ENCODE peak calls at places on chromosomes 2 and 18, in nine cellular contexts. L, F, T, P, B, H, R, E and J are unnamed samples.

GRCh38 chr2:45000921-45001628 is 8.2 kb downstream of the SIX2 start:
- DNase-seq in L (no peak), F (no peak), T (peak), P (no peak), B (peak), H (no peak), R (peak), E (peak), J (no peak)

GRCh38 chr2:166651080-166651675 is 157.1 kb upstream of the SCN7A start:
- DNase-seq in L (no peak), F (no peak), T (no peak), P (no peak), B (no peak), H (no peak), R (no peak), E (peak), J (no peak)

GRCh38 chr2:9178110-9178904 is 28.3 kb upstream of the ASAP2 start:
- DNase-seq in L (peak), F (no peak), T (no peak), P (no peak), B (no peak), H (peak), R (no peak), E (peak), J (no peak)

GRCh38 chr2:235206980-235207579 is 255.3 kb downstream of the SH3BP4 start:
- DNase-seq in L (no peak), F (no peak), T (peak), P (no peak), B (no peak), H (no peak), R (no peak), E (no peak), J (no peak)

GRCh38 chr2:8684885-8685696 is 3.2 kb downstream of the ID2 start:
- DNase-seq in L (peak), F (no peak), T (peak), P (peak), B (peak), H (peak), R (peak), E (peak), J (peak)

GRCh38 chr2:207746131-207746530 is 23.6 kb downstream of the FZD5 start:
- DNase-seq in L (peak), F (peak), T (no peak), P (peak), B (peak), H (peak), R (peak), E (peak), J (peak)

GRCh38 chr2:8086796-8087479 is 594.9 kb upstream of the ID2 start:
- DNase-seq in L (peak), F (peak), T (no peak), P (no peak), B (no peak), H (no peak), R (no peak), E (peak), J (no peak)

GRCh38 chr18:11518788-11519685 is 90.4 kb upstream of the SLC35G4 start:
- DNase-seq in L (peak), F (no peak), T (no peak), P (peak), B (peak), H (peak), R (peak), E (peak), J (no peak)

GRCh38 chr2:205545971-205546370 is 136.3 kb upstream of the NRP2 start:
- DNase-seq in L (no peak), F (no peak), T (no peak), P (no peak), B (no peak), H (no peak), R (no peak), E (no peak), J (no peak)

GRCh38 chr2:211367711-211368110 is 811.3 kb downstream of the CPS1 start:
- DNase-seq in L (peak), F (no peak), T (no peak), P (no peak), B (no peak), H (no peak), R (no peak), E (peak), J (no peak)

GRCh38 chr18:8107426-8107825 is 501.8 kb upstream of the RAB12 start:
- DNase-seq in L (no peak), F (no peak), T (no peak), P (no peak), B (no peak), H (no peak), R (no peak), E (no peak), J (no peak)

GRCh38 chr2:70070557-70071268 is 16.6 kb upstream of the PCBP1 start:
- DNase-seq in L (peak), F (peak), T (no peak), P (peak), B (peak), H (peak), R (peak), E (peak), J (no peak)

GRCh38 chr2:204321910-204322765 is 223.1 kb upstream of the PARD3B start:
- DNase-seq in L (peak), F (no peak), T (no peak), P (no peak), B (no peak), H (no peak), R (no peak), E (peak), J (no peak)

GRCh38 chr2:45119855-45120254 is 110.6 kb upstream of the SIX2 start:
- DNase-seq in L (peak), F (peak), T (no peak), P (no peak), B (no peak), H (no peak), R (no peak), E (peak), J (no peak)

GRCh38 chr2:132662742-132663141 is 7.3 kb downstream of the LYPD1 start:
- DNase-seq in L (no peak), F (peak), T (no peak), P (no peak), B (no peak), H (no peak), R (no peak), E (no peak), J (no peak)

GRCh38 chr2:225120175-225120574 is 77.9 kb upstream of the DOCK10 start:
- DNase-seq in L (peak), F (no peak), T (no peak), P (no peak), B (no peak), H (no peak), R (no peak), E (peak), J (no peak)

DNA sequence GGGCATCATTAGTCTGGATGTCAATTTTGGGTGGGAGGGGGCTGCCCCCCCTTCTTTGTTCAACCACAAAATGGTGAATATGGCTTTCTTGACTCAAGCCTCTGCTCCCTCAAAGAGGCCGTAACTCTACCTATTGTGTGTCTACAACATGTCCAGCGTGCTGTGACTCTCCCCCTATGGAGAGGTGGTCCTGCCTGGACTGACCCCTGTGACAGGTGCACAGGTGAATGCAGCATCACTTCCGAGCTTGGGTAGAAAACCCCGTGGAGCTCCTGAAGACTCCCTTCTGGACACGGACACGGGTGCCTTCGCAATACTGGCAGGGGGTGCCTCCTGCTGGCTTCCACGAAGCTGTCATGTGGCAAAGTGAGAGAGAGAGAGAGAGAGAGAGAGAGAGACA is 397.8 kb downstream of the GALR1 start:
- DNase-seq in L (no peak), F (no peak), T (no peak), P (no peak), B (no peak), H (no peak), R (no peak), E (no peak), J (no peak)
- TF ChIP-seq CTCF in L (no peak), F (no peak), T (no peak), P (no peak), B (no peak), H (no peak), R (no peak), E (no peak), J (no peak)

DNA sequence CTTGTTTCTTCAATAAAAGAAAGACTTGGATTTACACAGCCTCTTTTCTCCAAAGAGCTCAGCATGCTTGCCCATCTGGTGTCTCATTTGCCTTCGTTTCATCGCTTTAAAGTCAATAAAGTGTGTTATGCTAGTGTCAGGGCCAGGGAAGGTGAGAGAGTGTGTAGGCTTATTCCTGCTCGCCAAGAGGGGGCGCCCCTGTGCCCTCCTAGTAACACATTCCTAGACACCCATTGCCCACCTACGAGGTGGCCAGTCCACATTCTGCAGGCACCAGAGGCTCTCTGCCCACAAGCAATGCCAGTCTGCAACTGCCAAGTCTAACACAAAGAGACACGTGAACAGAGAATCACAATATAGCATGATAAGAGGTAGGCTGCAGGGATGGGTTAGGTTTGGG is 39.4 kb upstream of the DAPL1 start:
- DNase-seq in L (no peak), F (no peak), T (no peak), P (no peak), B (peak), H (no peak), R (no peak), E (no peak), J (no peak)
- TF ChIP-seq CTCF in L (peak), F (peak), T (no peak), P (peak), B (peak), H (no peak), R (no peak), E (peak), J (no peak)

GRCh38 chr18:58051765-58052460 is 7.9 kb downstream of the NEDD4L start:
- DNase-seq in L (peak), F (no peak), T (no peak), P (no peak), B (no peak), H (no peak), R (no peak), E (peak), J (no peak)
- TF ChIP-seq CTCF in L (peak), F (peak), T (no peak), P (peak), B (peak), H (no peak), R (no peak), E (peak), J (peak)

GRCh38 chr2:177692828-177693269 is 300.3 kb downstream of the AGPS start:
- DNase-seq in L (peak), F (no peak), T (no peak), P (no peak), B (no peak), H (no peak), R (no peak), E (no peak), J (no peak)
- TF ChIP-seq CTCF in L (peak), F (no peak), T (no peak), P (no peak), B (peak), H (no peak), R (no peak), E (no peak), J (no peak)

DNA sequence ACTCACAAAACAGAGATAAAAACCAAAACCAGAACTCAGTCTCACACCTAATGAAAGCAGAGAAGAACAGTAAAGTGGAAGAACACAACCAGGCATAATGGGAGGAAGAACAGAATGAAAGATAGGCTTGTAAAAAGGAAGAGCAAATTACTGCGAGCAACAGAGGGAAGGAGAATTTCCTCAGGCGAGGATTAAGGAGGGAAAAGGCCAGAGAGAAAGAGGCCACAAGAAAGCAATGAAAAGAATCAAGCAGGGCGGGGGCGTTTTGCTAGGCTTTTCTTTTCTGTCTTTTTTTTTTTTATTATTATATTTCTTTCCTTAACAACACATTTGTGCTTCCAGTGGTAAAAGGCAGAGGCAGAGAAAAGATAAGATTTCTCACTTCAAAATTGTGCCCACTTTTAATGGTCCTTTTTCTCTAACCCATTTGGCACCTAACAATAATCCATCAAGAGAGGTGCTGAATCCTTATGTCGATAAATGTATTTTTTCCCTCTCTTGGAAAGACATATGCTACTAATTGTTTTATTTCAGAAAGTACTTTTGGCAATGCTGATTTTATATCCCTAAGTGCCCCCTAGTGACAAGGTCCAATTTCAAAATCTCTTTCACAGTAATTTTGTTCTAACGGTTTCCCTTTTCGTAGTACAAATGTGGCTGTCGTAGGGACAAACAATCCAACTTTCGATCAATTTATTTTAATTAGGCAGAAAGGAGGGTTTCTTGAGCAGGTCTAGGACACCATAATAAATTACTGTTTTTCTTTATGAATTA is 138.7 kb upstream of the AQP4 start:
- DNase-seq in L (peak), F (no peak), T (no peak), P (no peak), B (no peak), H (no peak), R (no peak), E (peak), J (no peak)
- TF ChIP-seq CTCF in L (peak), F (peak), T (no peak), P (peak), B (peak), H (no peak), R (no peak), E (peak), J (no peak)